ENCODE peak calls at places on chromosomes 13 and 19, in ten cellular contexts. E is Peyer's patch, H is fibroblast of the aortic adventitia, F is epithelial cell of esophagus, V is AG04450, G is GM12865, M is keratinocyte, O is heart right ventricle, A is mammary epithelial cell, W is BE2C. C is an unnamed sample.

GRCh38 chr13:110834572-110834971 is 80.3 kb downstream of the ANKRD10 start:
- DNase-seq in E (no peak), H (no peak), F (no peak), V (no peak), G (no peak), M (no peak), O (no peak), A (no peak), W (no peak), C (no peak)

GRCh38 chr13:36192166-36192565 is 22.2 kb downstream of the SOHLH2 start:
- DNase-seq in E (no peak), H (no peak), F (no peak), V (no peak), G (no peak), M (no peak), O (no peak), A (no peak), W (no peak), C (peak; percentile 4)

GRCh38 chr13:99165753-99166587 is 34.7 kb upstream of the UBAC2 start:
- DNase-seq in E (no peak), H (no peak), F (peak; percentile 26), V (no peak), G (no peak), M (no peak), O (no peak), A (no peak), W (no peak), C (no peak)

GRCh38 chr13:20774746-20775145 is 985 bp upstream of the EEF1AKMT1 start:
- DNase-seq in E (no peak), H (no peak), F (no peak), V (no peak), G (no peak), M (no peak), O (no peak), A (no peak), W (no peak), C (no peak)

GRCh38 chr13:50910483-50910805 is 853 bp downstream of the RNASEH2B start:
- DNase-seq in E (peak; percentile 49), H (peak; percentile 47), F (peak; percentile 20), V (no peak), G (no peak), M (no peak), O (no peak), A (no peak), W (peak; percentile 25), C (peak; percentile 45)

GRCh38 chr13:21242236-21242635 is 65.8 kb downstream of the MRPL57 start:
- DNase-seq in E (no peak), H (no peak), F (no peak), V (no peak), G (no peak), M (no peak), O (no peak), A (no peak), W (peak; percentile 28), C (no peak)

GRCh38 chr19:45442927-45443461 is 19.3 kb upstream of the ERCC1 start:
- DNase-seq in E (peak; percentile 69), H (peak; percentile 27), F (peak; percentile 40), V (no peak), G (peak; percentile 44), M (no peak), O (no peak), A (no peak), W (peak; percentile 63), C (peak; percentile 48)

GRCh38 chr19:34317311-34317927 is 47.6 kb upstream of the GPI start:
- DNase-seq in E (no peak), H (no peak), F (peak; percentile 60), V (no peak), G (no peak), M (no peak), O (no peak), A (peak; percentile 13), W (no peak), C (peak; percentile 49)

DNA sequence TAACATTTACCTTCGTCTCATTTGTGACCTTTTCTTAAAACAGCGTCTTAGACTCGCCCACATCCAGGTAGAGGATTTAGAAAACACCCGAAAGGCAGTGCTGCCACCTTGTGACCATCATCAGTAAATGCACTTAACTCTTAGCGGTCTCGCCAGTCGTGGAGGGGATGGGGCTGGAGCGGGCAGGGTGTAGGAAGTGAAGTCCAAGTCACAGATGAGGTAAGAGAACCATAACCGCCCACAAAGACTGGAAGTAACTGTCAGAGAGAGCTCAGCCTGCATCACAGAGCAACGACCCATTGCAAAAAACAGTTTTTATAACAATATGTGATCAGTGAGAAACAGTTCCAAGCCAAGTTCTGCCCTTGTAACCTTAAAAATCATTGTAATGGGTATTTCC is 10.7 kb upstream of the CEACAM3 start:
- DNase-seq in E (peak; percentile 48), H (peak; percentile 72), F (peak; percentile 87), V (peak; percentile 29), G (peak; percentile 88), M (no peak), O (peak; percentile 18), A (peak; percentile 44), W (peak; percentile 59), C (peak; percentile 80)
- H3K4me3 ChIP-seq in E (no peak overlapping the region), H (no peak overlapping the region), F (no peak overlapping the region), V (no peak overlapping the region), G (no peak overlapping the region), M (no peak overlapping the region), O (no peak overlapping the region), A (no peak overlapping the region), W (no peak overlapping the region), C (no peak overlapping the region)

GRCh38 chr19:54320271-54320670 is 7.3 kb upstream of the LILRA5 start:
- DNase-seq in E (no peak), H (no peak), F (no peak), V (no peak), G (no peak), M (no peak), O (no peak), A (no peak), W (no peak), C (no peak)

GRCh38 chr19:54325631-54326030 is 12.7 kb upstream of the LILRA5 start:
- DNase-seq in E (no peak), H (no peak), F (no peak), V (no peak), G (no peak), M (no peak), O (no peak), A (no peak), W (no peak), C (no peak)

GRCh38 chr19:54324071-54324470 is 11.1 kb upstream of the LILRA5 start:
- DNase-seq in E (no peak), H (no peak), F (no peak), V (no peak), G (no peak), M (no peak), O (no peak), A (no peak), W (no peak), C (no peak)

GRCh38 chr19:54329476-54330165 is 9.3 kb downstream of the LILRA4 start:
- DNase-seq in E (no peak), H (no peak), F (no peak), V (no peak), G (no peak), M (no peak), O (no peak), A (no peak), W (no peak), C (no peak)

DNA sequence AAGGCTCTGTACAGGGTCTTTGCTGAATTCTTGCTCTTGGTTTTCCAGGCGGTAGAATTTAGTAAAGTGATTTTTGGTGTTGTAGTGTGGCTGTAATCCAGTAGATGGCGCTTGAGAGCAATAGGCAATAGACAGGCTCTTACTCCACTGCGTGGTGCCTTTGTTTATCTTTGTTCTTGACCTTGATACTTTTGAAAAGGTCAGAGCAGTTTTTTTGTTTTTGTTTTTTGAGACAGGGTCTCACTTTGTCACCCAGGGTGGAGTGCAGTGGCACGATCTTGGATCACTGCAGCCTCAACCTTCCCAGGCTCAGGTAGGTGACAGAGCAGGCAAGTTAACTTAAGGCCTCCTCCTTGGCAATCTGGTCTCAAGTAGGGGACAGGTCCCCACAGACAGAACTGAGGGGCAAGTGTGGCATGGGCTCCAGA is 12.2 kb upstream of the LILRA5 start:
- DNase-seq in E (peak; percentile 41), H (peak; percentile 30), F (peak; percentile 22), V (no peak), G (peak; percentile 56), M (no peak), O (no peak), A (peak; percentile 10), W (peak; percentile 28), C (peak; percentile 48)
- TF ChIP-seq CTCF in E (peak; percentile 72), H (peak; percentile 81), F (peak; percentile 66), V (peak; percentile 77), G (peak; percentile 88), M (peak; percentile 80), O (peak; percentile 83), A (peak; percentile 78), W (peak; percentile 95), C (peak; percentile 90)

GRCh38 chr19:40800339-40800996 is 1.5 kb downstream of the EGLN2 start:
- DNase-seq in E (no peak), H (no peak), F (no peak), V (no peak), G (no peak), M (no peak), O (no peak), A (no peak), W (no peak), C (no peak)

GRCh38 chr19:40802300-40803169 is 3.5 kb downstream of the EGLN2 start:
- DNase-seq in E (peak; percentile 50), H (peak; percentile 46), F (peak; percentile 30), V (no peak), G (no peak), M (no peak), O (peak; percentile 81), A (no peak), W (peak; percentile 65), C (no peak)

GRCh38 chr19:40799558-40800338 is 757 bp downstream of the EGLN2 start:
- DNase-seq in E (peak; percentile 43), H (no peak), F (no peak), V (no peak), G (peak; percentile 58), M (no peak), O (peak; percentile 75), A (no peak), W (peak; percentile 44), C (no peak)

GRCh38 chr19:40801449-40802299 is 2.7 kb downstream of the EGLN2 start:
- DNase-seq in E (no peak), H (no peak), F (no peak), V (no peak), G (no peak), M (no peak), O (no peak), A (no peak), W (no peak), C (no peak)

DNA sequence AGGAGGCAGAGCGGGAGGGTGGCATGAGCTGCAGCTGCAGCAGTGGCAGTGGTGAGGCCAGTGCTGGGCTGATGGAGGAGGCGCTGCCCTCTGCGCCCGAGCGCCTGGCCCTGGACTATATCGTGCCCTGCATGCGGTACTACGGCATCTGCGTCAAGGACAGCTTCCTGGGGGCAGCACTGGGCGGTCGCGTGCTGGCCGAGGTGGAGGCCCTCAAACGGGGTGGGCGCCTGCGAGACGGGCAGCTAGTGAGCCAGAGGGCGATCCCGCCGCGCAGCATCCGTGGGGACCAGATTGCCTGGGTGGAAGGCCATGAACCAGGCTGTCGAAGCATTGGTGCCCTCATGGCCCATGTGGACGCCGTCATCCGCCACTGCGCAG is 2.0 kb downstream of the EGLN2 start:
- DNase-seq in E (no peak), H (no peak), F (no peak), V (no peak), G (no peak), M (no peak), O (no peak), A (no peak), W (no peak), C (no peak)
- H3K4me3 ChIP-seq in E (peak overlapping the region; percentile 9), H (peak overlapping the region; percentile 86), F (no peak overlapping the region), V (peak overlapping the region; percentile 82), G (no peak overlapping the region), M (no peak overlapping the region), O (peak overlapping the region; percentile 94), A (no peak overlapping the region), W (no peak overlapping the region), C (peak overlapping the region; percentile 91)

GRCh38 chr13:114281351-114282142 is at the start of gene UPF3A:
- DNase-seq in E (peak; percentile 85), H (peak; percentile 90), F (peak; percentile 94), V (peak; percentile 82), G (peak; percentile 97), M (no peak), O (peak; percentile 93), A (peak; percentile 87), W (peak; percentile 91), C (peak; percentile 95)
- TF ChIP-seq CTCF in E (no peak), H (no peak), F (no peak), V (no peak), G (no peak), M (no peak), O (no peak), A (no peak), W (no peak), C (no peak)